ENCODE peak calls at places on chromosomes 12 and 14, in five cellular contexts. T is heart left ventricle, X is A549, N is endodermal cell, O is psoas muscle. R is an unnamed sample.
A peak's percentile ranks its signal among the peaks of the same experiment; 100 is the strongest.

GRCh38 chr12:65892905-65893304 is 68.6 kb downstream of the HMGA2 start:
- DNase-seq in T (no peak), X (no peak), N (peak; percentile 54), O (no peak), R (no peak)

GRCh38 chr14:61483477-61483876 is 162.1 kb downstream of the PRKCH start:
- DNase-seq in T (no peak), X (no peak), N (no peak), O (no peak), R (no peak)

GRCh38 chr14:38134631-38135030 is 73.1 kb upstream of the SSTR1 start:
- DNase-seq in T (no peak), X (no peak), N (no peak), O (no peak), R (no peak)

GRCh38 chr14:80426686-80427085 is 215.4 kb upstream of the DIO2 start:
- DNase-seq in T (no peak), X (no peak), N (no peak), O (no peak), R (peak; percentile 45)

GRCh38 chr12:54039417-54040147 is 6.7 kb downstream of the HOXC5 start:
- DNase-seq in T (no peak), X (no peak), N (no peak), O (peak; percentile 62), R (no peak)

GRCh38 chr14:89304972-89305703 is 111.9 kb downstream of the FOXN3 start:
- DNase-seq in T (no peak), X (no peak), N (no peak), O (peak; percentile 44), R (no peak)

GRCh38 chr14:75831455-75831854 is 150.3 kb downstream of the TGFB3 start:
- DNase-seq in T (peak; percentile 65), X (no peak), N (no peak), O (peak; percentile 61), R (peak; percentile 60)

GRCh38 chr14:50257728-50258127 is 26.4 kb upstream of the SOS2 start:
- DNase-seq in T (no peak), X (no peak), N (no peak), O (no peak), R (no peak)

GRCh38 chr14:58280954-58281787 is 17.2 kb upstream of the ARID4A start:
- DNase-seq in T (no peak), X (peak; percentile 28), N (no peak), O (no peak), R (peak; percentile 74)

GRCh38 chr14:29264865-29265264 is 498.3 kb downstream of the FOXG1 start:
- DNase-seq in T (no peak), X (no peak), N (no peak), O (no peak), R (no peak)

GRCh38 chr14:96039633-96040311 is 610 bp downstream of the C14orf132 start:
- DNase-seq in T (peak; percentile 62), X (peak; percentile 24), N (peak; percentile 83), O (peak; percentile 30), R (no peak)

GRCh38 chr12:72012874-72013273 is 74.2 kb downstream of the TPH2 start:
- DNase-seq in T (no peak), X (no peak), N (no peak), O (no peak), R (no peak)

GRCh38 chr12:104482113-104482512 is 25.4 kb downstream of the CHST11 start:
- DNase-seq in T (no peak), X (no peak), N (no peak), O (no peak), R (no peak)

GRCh38 chr12:52971701-52972329 is 22.9 kb downstream of the KRT18 start:
- DNase-seq in T (no peak), X (peak; percentile 73), N (peak; percentile 92), O (no peak), R (peak; percentile 71)

GRCh38 chr14:75301666-75302325 is 23.2 kb downstream of the FOS start:
- DNase-seq in T (peak; percentile 63), X (no peak), N (no peak), O (peak; percentile 48), R (no peak)

GRCh38 chr12:10623131-10623530 is 9.7 kb upstream of the MAGOHB start:
- DNase-seq in T (no peak), X (no peak), N (no peak), O (no peak), R (no peak)

GRCh38 chr12:101789171-101789570 is 41.6 kb downstream of the GNPTAB start:
- DNase-seq in T (no peak), X (no peak), N (no peak), O (no peak), R (no peak)

GRCh38 chr12:71591601-71592000 is 72.0 kb downstream of the ZFC3H1 start:
- DNase-seq in T (no peak), X (no peak), N (peak; percentile 85), O (no peak), R (no peak)

GRCh38 chr12:24950231-24950834 is 1.4 kb upstream of the BCAT1 start:
- DNase-seq in T (no peak), X (no peak), N (no peak), O (no peak), R (no peak)

GRCh38 chr12:12017135-12017581 is 53.6 kb upstream of the BCL2L14 start:
- DNase-seq in T (no peak), X (no peak), N (peak; percentile 58), O (no peak), R (no peak)

GRCh38 chr12:524167-524951 is 64.6 kb downstream of the B4GALNT3 start:
- DNase-seq in T (no peak), X (no peak), N (no peak), O (no peak), R (no peak)

GRCh38 chr12:1992732-1993131 is 11.5 kb downstream of the DCP1B start:
- DNase-seq in T (no peak), X (no peak), N (no peak), O (no peak), R (no peak)

GRCh38 chr12:78918221-78918620 is 53.6 kb downstream of the SYT1 start:
- DNase-seq in T (no peak), X (no peak), N (peak; percentile 49), O (no peak), R (no peak)

GRCh38 chr12:100554608-100555077 is 18.8 kb upstream of the GAS2L3 start:
- DNase-seq in T (no peak), X (peak; percentile 68), N (peak; percentile 72), O (no peak), R (peak; percentile 29)

GRCh38 chr12:38153737-38154061 is 162.9 kb upstream of the ALG10B start:
- DNase-seq in T (no peak), X (no peak), N (no peak), O (no peak), R (no peak)

GRCh38 chr14:52012635-52013034 is 23.3 kb downstream of the RTRAF start:
- DNase-seq in T (peak; percentile 78), X (no peak), N (no peak), O (peak; percentile 62), R (no peak)

GRCh38 chr12:101719566-101719965 is 19.7 kb downstream of the SYCP3 start:
- DNase-seq in T (no peak), X (no peak), N (no peak), O (no peak), R (no peak)

GRCh38 chr12:26274441-26275312 is 79.3 kb downstream of the SSPN start:
- DNase-seq in T (peak; percentile 83), X (peak; percentile 91), N (peak; percentile 83), O (peak; percentile 85), R (peak; percentile 98)

GRCh38 chr12:109540526-109541411 is 32.5 kb downstream of the MMAB start:
- DNase-seq in T (peak; percentile 14), X (no peak), N (no peak), O (no peak), R (no peak)
- H3K27ac ChIP-seq in T (no peak overlapping the region), X (no peak overlapping the region), N (no peak overlapping the region), O (no peak overlapping the region), R (no peak overlapping the region)

GRCh38 chr14:104796682-104797081 is 1.1 kb upstream of the AKT1 start:
- DNase-seq in T (no peak), X (no peak), N (no peak), O (no peak), R (no peak)
- H3K27ac ChIP-seq in T (peak overlapping the region; percentile 93), X (peak overlapping the region; percentile 98), N (no peak overlapping the region), O (peak overlapping the region; percentile 17), R (no peak overlapping the region)

GRCh38 chr14:69637503-69638030 is 26.2 kb downstream of the SUSD6 start:
- DNase-seq in T (no peak), X (no peak), N (no peak), O (peak; percentile 59), R (no peak)
- H3K27ac ChIP-seq in T (peak overlapping the region; percentile 80), X (peak overlapping the region; percentile 48), N (peak overlapping the region; percentile 22), O (peak overlapping the region; percentile 64), R (no peak overlapping the region)

DNA sequence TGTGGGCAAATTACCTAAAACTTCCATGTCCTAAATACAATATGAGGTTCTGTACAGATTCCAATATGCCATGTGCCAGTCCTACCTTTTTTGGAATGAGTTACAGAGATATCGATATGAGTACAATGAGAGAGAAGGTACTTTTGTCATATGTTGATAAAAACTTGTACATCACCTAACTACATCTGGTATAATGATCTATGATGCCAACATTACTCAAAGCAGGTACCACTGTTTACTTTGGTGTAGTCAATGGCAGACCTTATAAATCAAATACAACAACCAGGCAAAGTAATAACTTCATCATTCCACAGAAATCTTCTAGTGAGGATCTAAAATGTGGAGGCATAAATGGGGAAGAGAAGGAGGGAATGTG is 12.7 kb downstream of the TEP1 start:
- DNase-seq in T (no peak), X (no peak), N (no peak), O (no peak), R (peak; percentile 14)
- H3K27ac ChIP-seq in T (no peak overlapping the region), X (no peak overlapping the region), N (no peak overlapping the region), O (no peak overlapping the region), R (peak overlapping the region; percentile 90)

DNA sequence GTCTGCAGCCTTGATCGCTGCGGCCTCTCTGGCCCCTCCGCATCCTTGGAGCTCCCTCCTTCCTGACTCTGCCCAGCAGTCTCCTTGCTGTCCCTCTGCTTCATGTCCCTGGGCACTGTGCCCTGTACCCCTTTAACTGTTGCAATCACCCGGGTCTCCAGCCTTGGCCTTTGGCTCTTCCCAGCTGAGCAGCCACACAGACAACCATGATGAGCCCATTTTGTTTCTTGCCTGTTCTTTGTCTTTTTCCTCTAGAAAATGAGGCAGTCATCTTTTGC is 40.6 kb upstream of the MEG3 start:
- DNase-seq in T (peak; percentile 24), X (no peak), N (no peak), O (no peak), R (no peak)
- H3K27ac ChIP-seq in T (no peak overlapping the region), X (no peak overlapping the region), N (no peak overlapping the region), O (no peak overlapping the region), R (no peak overlapping the region)

GRCh38 chr12:80186727-80187217 is 87.4 kb downstream of the OTOGL start:
- DNase-seq in T (no peak), X (peak; percentile 52), N (peak; percentile 81), O (no peak), R (peak; percentile 33)
- H3K27ac ChIP-seq in T (peak overlapping the region; percentile 84), X (peak overlapping the region; percentile 9), N (no peak overlapping the region), O (peak overlapping the region; percentile 86), R (no peak overlapping the region)

GRCh38 chr12:113397497-113398197 is 6.0 kb downstream of the SDS start:
- DNase-seq in T (no peak), X (no peak), N (no peak), O (no peak), R (no peak)

GRCh38 chr12:113396828-113397496 is 6.7 kb downstream of the SDS start:
- DNase-seq in T (no peak), X (no peak), N (no peak), O (no peak), R (no peak)

GRCh38 chr12:113396200-113396599 is 7.5 kb downstream of the SDS start:
- DNase-seq in T (no peak), X (no peak), N (no peak), O (no peak), R (no peak)

GRCh38 chr12:113392988-113393579 is 10.6 kb downstream of the SDS start:
- DNase-seq in T (no peak), X (no peak), N (peak; percentile 98), O (peak; percentile 43), R (no peak)

GRCh38 chr12:113395119-113395518 is 8.6 kb downstream of the SDS start:
- DNase-seq in T (no peak), X (no peak), N (no peak), O (no peak), R (no peak)
- H3K27ac ChIP-seq in T (no peak overlapping the region), X (no peak overlapping the region), N (no peak overlapping the region), O (no peak overlapping the region), R (no peak overlapping the region)

R was measured in epithelial cell of prostate.